ENCODE peak calls at places on chromosomes 6 and 20, in six cellular contexts. J is GM13976, M is brain microvascular endothelial cell, Z is A549, Q is tibial artery, L is ovary. N is an unnamed sample.

GRCh38 chr20:24729896-24730605 is 219.0 kb upstream of the CST7 start:
- DNase-seq in J (no peak), M (no peak), Z (no peak), Q (no peak), L (no peak), N (no peak)

GRCh38 chr6:36345681-36346417 is 9.2 kb upstream of the BNIP5 start:
- DNase-seq in J (no peak), M (no peak), Z (no peak), Q (no peak), L (no peak), N (no peak)

GRCh38 chr6:36039113-36039512 is 11.5 kb downstream of the MAPK14 start:
- DNase-seq in J (no peak), M (no peak), Z (no peak), Q (no peak), L (no peak), N (no peak)

GRCh38 chr6:117771403-117771802 is 96.1 kb downstream of the NUS1 start:
- DNase-seq in J (peak; percentile 32), M (no peak), Z (no peak), Q (no peak), L (no peak), N (peak; percentile 19)

GRCh38 chr20:61738601-61739069 is 327.0 kb downstream of the TAF4 start:
- DNase-seq in J (no peak), M (no peak), Z (no peak), Q (no peak), L (no peak), N (no peak)

GRCh38 chr6:73349311-73349710 is 4.8 kb downstream of the DPPA5 start:
- DNase-seq in J (no peak), M (no peak), Z (no peak), Q (no peak), L (no peak), N (no peak)

GRCh38 chr6:125811259-125811658 is 20.5 kb downstream of the NCOA7 start:
- DNase-seq in J (no peak), M (no peak), Z (no peak), Q (no peak), L (no peak), N (no peak)

GRCh38 chr6:156976144-156977088 is 199.2 kb downstream of the ARID1B start:
- DNase-seq in J (no peak), M (no peak), Z (no peak), Q (no peak), L (no peak), N (no peak)

GRCh38 chr20:24452498-24453133 is 16.8 kb upstream of the SYNDIG1 start:
- DNase-seq in J (no peak), M (no peak), Z (no peak), Q (no peak), L (no peak), N (no peak)

GRCh38 chr6:118535176-118535844 is 12.8 kb upstream of the PLN start:
- DNase-seq in J (no peak), M (no peak), Z (no peak), Q (no peak), L (no peak), N (no peak)

GRCh38 chr6:31784270-31784925 is 7.3 kb upstream of the VWA7 start:
- DNase-seq in J (no peak), M (no peak), Z (no peak), Q (no peak), L (no peak), N (no peak)

GRCh38 chr6:80331522-80331921 is 225.1 kb downstream of the BCKDHB start:
- DNase-seq in J (no peak), M (no peak), Z (no peak), Q (no peak), L (no peak), N (no peak)

GRCh38 chr20:3074812-3075211 is 3.4 kb downstream of the OXT start:
- DNase-seq in J (no peak), M (no peak), Z (no peak), Q (no peak), L (no peak), N (no peak)

GRCh38 chr6:30810813-30811329 is 66.5 kb upstream of the IER3 start:
- DNase-seq in J (peak; percentile 50), M (no peak), Z (no peak), Q (no peak), L (no peak), N (peak; percentile 57)

GRCh38 chr6:138734585-138734984 is 39.0 kb upstream of the CCDC28A start:
- DNase-seq in J (no peak), M (no peak), Z (no peak), Q (no peak), L (no peak), N (no peak)

GRCh38 chr6:113936093-113936934 is 34.6 kb downstream of the HDAC2 start:
- DNase-seq in J (peak; percentile 50), M (peak; percentile 51), Z (peak; percentile 15), Q (no peak), L (no peak), N (peak; percentile 54)

GRCh38 chr6:140779341-140779740 is 1353.4 kb upstream of the GJE1 start:
- DNase-seq in J (no peak), M (peak; percentile 12), Z (no peak), Q (no peak), L (no peak), N (no peak)

GRCh38 chr6:92589970-92590369 is 829.4 kb downstream of the EPHA7 start:
- DNase-seq in J (no peak), M (no peak), Z (no peak), Q (no peak), L (no peak), N (no peak)

GRCh38 chr20:49979030-49979832 is 3.5 kb upstream of the SNAI1 start:
- DNase-seq in J (peak; percentile 84), M (no peak), Z (peak; percentile 77), Q (peak; percentile 68), L (peak; percentile 76), N (peak; percentile 80)

GRCh38 chr6:31304683-31305082 is 32.8 kb upstream of the HLA-C start:
- DNase-seq in J (no peak), M (no peak), Z (no peak), Q (no peak), L (no peak), N (no peak)

GRCh38 chr6:2186516-2186915 is 58.9 kb downstream of the GMDS start:
- DNase-seq in J (peak; percentile 42), M (no peak), Z (no peak), Q (no peak), L (no peak), N (peak; percentile 56)

GRCh38 chr20:46438156-46438750 is 31.8 kb upstream of the ELMO2 start:
- DNase-seq in J (peak; percentile 54), M (peak; percentile 47), Z (peak; percentile 65), Q (no peak), L (no peak), N (peak; percentile 50)

GRCh38 chr6:167275001-167275400 is 16.1 kb upstream of the UNC93A start:
- DNase-seq in J (no peak), M (no peak), Z (no peak), Q (no peak), L (no peak), N (no peak)

GRCh38 chr6:95185874-95186273 is 391.5 kb upstream of the MANEA start:
- DNase-seq in J (no peak), M (no peak), Z (no peak), Q (no peak), L (no peak), N (no peak)

GRCh38 chr6:54053893-54054391 is 57.3 kb upstream of the MLIP start:
- DNase-seq in J (no peak), M (peak; percentile 90), Z (no peak), Q (no peak), L (no peak), N (no peak)

GRCh38 chr6:39378175-39378889 is 55.8 kb upstream of the KCNK16 start:
- DNase-seq in J (no peak), M (no peak), Z (no peak), Q (no peak), L (no peak), N (no peak)

GRCh38 chr20:36132802-36133211 is 21.7 kb upstream of the EPB41L1 start:
- DNase-seq in J (no peak), M (no peak), Z (no peak), Q (no peak), L (no peak), N (no peak)

GRCh38 chr6:108942556-108943492 is 94.6 kb downstream of the ARMC2 start:
- DNase-seq in J (no peak), M (no peak), Z (no peak), Q (no peak), L (no peak), N (no peak)

GRCh38 chr6:30234361-30234760 is 21.2 kb upstream of the TRIM26 start:
- DNase-seq in J (no peak), M (no peak), Z (no peak), Q (no peak), L (no peak), N (no peak)

GRCh38 chr6:35568967-35569606 is 56.4 kb upstream of the TULP1 start:
- DNase-seq in J (peak; percentile 43), M (no peak), Z (no peak), Q (peak; percentile 79), L (no peak), N (peak; percentile 11)

GRCh38 chr20:45305262-45305661 is 1.4 kb upstream of the RBPJL start:
- DNase-seq in J (no peak), M (no peak), Z (no peak), Q (peak; percentile 55), L (no peak), N (no peak)
- TF ChIP-seq CTCF in J (no peak), M (peak; percentile 37), Z (no peak), Q (no peak), L (no peak), N (no peak)

GRCh38 chr20:56897318-56897962 is 268.3 kb downstream of the TFAP2C start:
- DNase-seq in J (no peak), M (no peak), Z (no peak), Q (no peak), L (no peak), N (no peak)
- TF ChIP-seq CTCF in J (no peak), M (no peak), Z (no peak), Q (no peak), L (no peak), N (no peak)

DNA sequence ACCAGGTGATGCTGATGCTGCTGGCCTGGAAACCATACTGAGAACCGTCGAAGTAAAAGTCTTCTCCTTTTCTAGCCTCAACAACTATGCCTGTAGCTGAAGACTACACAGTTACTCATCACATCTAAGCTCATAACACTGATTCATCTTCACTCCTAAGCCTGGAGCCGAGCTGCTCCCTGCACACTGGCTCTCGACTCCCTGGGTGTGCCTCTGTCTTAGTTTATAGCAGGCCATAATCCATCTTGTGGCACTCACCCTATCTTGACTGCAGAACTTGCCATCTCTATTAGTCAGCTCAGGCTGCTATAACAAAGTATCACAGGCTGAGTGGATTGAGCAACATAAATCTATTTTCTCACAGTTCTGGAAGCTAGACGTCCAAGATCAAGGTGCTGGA is 191.0 kb downstream of the UNC5CL start:
- DNase-seq in J (no peak), M (no peak), Z (no peak), Q (no peak), L (no peak), N (no peak)
- TF ChIP-seq CTCF in J (no peak), M (no peak), Z (no peak), Q (no peak), L (no peak), N (no peak)

DNA sequence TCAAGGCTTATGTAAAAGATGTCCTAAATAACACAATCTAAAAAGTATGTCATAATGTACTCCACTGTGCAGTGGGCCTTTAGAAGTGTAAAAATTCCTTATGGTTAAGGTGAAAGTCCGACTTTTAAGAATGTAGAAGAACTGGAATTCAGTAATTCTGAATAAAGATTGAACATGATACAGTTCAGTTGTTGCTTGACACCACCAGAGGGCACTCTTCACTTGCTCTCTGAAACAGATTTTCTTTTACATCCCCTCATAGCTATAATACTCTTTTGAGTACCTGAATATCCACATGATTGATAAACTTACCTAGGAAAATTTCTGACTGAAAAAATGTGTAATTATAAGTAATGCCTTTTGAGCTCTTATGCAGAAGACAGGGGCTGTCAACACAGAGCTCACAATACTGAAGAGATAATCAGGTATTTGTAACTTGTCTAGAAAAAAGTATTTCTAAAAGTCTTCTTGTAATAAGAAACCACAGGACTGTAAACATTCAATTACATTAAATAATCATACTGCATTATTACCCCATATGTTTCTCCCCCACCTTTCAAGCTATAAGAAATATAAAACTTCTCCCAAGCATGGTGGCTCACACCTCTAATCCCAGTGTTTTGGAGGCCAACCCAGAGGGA is 92.1 kb downstream of the POPDC3 start:
- DNase-seq in J (peak; percentile 49), M (peak; percentile 40), Z (peak; percentile 8), Q (no peak), L (no peak), N (peak; percentile 56)
- TF ChIP-seq CTCF in J (peak; percentile 79), M (peak; percentile 71), Z (peak; percentile 85), Q (peak; percentile 77), L (peak; percentile 58), N (peak; percentile 75)